ENCODE peak calls at places on chromosomes 13 and 19, in nine cellular contexts. E, R, K, S, F, N, W, X and Y are unnamed samples. For H3K4me1, the result is how much of the 10 kb centered on the place peaks cover.

GRCh38 chr19:55344444-55344843 is 4.8 kb downstream of the KMT5C start:
- DNase-seq in R (no peak), N (no peak), F (no peak), X (no peak), K (no peak), W (no peak), E (no peak), S (peak), Y (no peak)

GRCh38 chr19:38389101-38389925 is 816 bp downstream of the SPRED3 start:
- DNase-seq in E (no peak), S (peak), X (no peak), W (no peak), K (no peak), N (no peak), F (no peak), R (no peak), Y (no peak)

GRCh38 chr19:18270304-18270703 is 3.9 kb downstream of the IQCN start:
- DNase-seq in E (no peak), F (no peak), W (no peak), K (no peak), N (no peak), X (no peak), R (no peak), S (no peak), Y (no peak)

GRCh38 chr13:40983269-40983668 is 35.8 kb downstream of the ELF1 start:
- DNase-seq in E (no peak), R (no peak), X (no peak), N (no peak), W (no peak), K (no peak), S (no peak), F (no peak), Y (no peak)

GRCh38 chr13:29522044-29522685 is 73.3 kb downstream of the SLC7A1 start:
- DNase-seq in W (no peak), N (no peak), X (no peak), F (no peak), R (no peak), K (no peak), S (no peak), E (no peak), Y (no peak)

GRCh38 chr13:75489502-75490263 is 7.7 kb upstream of the TBC1D4 start:
- DNase-seq in N (no peak), W (peak), F (peak), R (no peak), S (no peak), X (no peak), K (peak), E (no peak), Y (no peak)

GRCh38 chr13:80379245-80379644 is 38.3 kb upstream of the SPRY2 start:
- DNase-seq in F (no peak), W (no peak), E (no peak), K (no peak), R (no peak), S (no peak), N (no peak), X (no peak), Y (no peak)

GRCh38 chr19:34580408-34580807 is 96.6 kb downstream of the SCGB2B2 start:
- DNase-seq in N (no peak), K (no peak), X (no peak), E (no peak), F (no peak), W (no peak), R (no peak), S (no peak), Y (no peak)

GRCh38 chr13:75691183-75691582 is 55.1 kb downstream of the LMO7 start:
- DNase-seq in W (no peak), X (no peak), E (peak), F (no peak), S (no peak), N (no peak), R (no peak), K (no peak), Y (no peak)

GRCh38 chr13:45587897-45588296 is 27.6 kb downstream of the ERICH6B start:
- DNase-seq in N (no peak), E (no peak), K (no peak), R (no peak), S (no peak), X (no peak), F (no peak), W (no peak), Y (no peak)

GRCh38 chr13:52862358-52863206 is 14.1 kb upstream of the PCDH8 start:
- DNase-seq in X (peak), R (peak), E (peak), K (no peak), F (peak), N (no peak), S (peak), W (peak), Y (no peak)

GRCh38 chr13:103810026-103810425 is 743.8 kb upstream of the SLC10A2 start:
- DNase-seq in R (no peak), E (no peak), S (no peak), W (no peak), F (no peak), X (no peak), K (no peak), N (no peak), Y (no peak)

GRCh38 chr19:47537493-47537892 is 22.6 kb upstream of the NAPA start:
- DNase-seq in X (no peak), F (no peak), W (no peak), S (no peak), N (no peak), E (no peak), K (no peak), R (no peak), Y (no peak)

DNA sequence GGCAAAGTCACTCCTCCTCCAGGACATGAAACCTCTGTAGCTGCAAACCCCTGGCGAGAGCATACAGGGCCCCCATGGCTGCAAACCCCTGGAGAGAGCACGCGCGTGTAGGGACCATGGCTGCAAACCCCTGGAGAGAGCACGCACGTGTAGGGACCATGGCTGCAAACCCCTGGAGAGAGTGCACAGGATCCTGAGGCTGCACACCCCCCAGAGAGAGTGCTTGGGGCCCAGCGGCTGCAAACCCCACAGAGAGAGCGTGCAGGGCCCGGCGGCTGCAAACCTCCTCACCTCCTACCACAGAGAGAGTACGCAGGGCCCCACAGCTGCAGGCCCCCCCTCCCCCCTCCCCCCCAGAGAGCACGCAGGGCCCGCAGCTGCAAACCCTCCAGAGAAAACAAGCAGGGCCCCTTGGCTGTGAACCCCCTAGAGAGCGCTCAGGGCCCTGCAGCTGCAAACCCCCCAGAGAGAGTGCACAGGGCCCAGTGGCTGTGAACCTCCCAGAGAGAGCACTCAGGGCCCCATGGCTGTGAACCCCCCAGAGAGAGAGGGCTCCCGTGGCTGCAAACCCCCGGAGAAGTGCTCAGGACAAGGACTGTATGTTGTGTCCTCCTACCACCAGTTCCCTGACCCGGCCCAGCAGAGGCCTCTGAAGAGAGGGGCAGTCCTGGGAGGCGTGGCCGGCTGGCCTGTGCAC is 7.3 kb downstream of the ADPRHL1 start:
- DNase-seq in R (no peak), E (no peak), W (no peak), K (no peak), S (no peak), N (no peak), X (no peak), F (no peak), Y (no peak)
- H3K4me1 ChIP-seq in R (under half), E (under half), W (under half), K (under half), S (under half), N (under half), X (under half), F (under half), Y (under half)

GRCh38 chr19:44757735-44758505 is 9.4 kb downstream of the BCL3 start:
- DNase-seq in R (no peak), F (peak), W (peak), N (no peak), X (no peak), K (no peak), S (peak), E (no peak), Y (no peak)
- TF ChIP-seq CTCF in R (no peak), F (no peak), W (no peak), N (peak), X (no peak), K (no peak), S (no peak), E (no peak), Y (no peak)

DNA sequence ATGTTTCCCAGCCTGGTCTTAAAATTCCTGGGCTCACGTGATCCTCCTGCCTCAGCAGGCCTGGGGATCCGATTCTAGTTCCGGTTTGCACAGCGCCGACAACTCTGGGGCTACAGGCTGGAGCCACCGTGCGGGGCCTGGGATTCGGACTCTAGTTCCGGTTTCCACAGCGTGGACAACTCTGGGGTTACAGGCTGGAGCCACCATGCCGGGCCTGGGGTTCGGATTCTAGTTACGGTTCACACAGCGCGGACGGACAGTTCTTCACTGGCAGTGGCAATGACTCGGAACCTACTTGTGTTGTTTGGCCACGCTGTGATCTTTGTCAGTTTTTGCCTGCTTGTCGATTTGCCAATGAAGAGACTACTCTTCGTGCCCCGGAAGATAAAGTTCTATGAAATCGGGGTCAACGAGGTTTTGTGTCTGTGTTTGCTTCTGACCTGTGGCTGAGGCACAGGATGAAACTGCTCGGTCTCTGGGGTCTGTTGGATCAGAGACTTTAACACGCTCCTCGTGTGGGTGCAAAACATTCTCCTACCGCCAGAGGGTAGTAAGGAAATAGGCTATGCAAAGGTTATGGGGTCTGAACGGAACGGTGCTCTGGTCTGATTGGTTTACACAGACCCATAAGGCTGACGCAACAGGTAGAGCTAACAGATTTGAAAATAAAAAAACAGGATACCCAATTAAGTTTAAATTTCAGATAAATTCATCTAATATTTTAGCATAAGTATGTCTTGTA is 12.1 kb upstream of the ZSCAN1 start:
- DNase-seq in R (no peak), E (no peak), K (no peak), X (peak), F (no peak), N (no peak), W (peak), S (peak), Y (no peak)
- TF ChIP-seq POLR2AphosphoS5 in R (no peak), E (no peak), K (no peak), X (no peak), F (peak), N (no peak), W (no peak), S (no peak), Y (no peak)

DNA sequence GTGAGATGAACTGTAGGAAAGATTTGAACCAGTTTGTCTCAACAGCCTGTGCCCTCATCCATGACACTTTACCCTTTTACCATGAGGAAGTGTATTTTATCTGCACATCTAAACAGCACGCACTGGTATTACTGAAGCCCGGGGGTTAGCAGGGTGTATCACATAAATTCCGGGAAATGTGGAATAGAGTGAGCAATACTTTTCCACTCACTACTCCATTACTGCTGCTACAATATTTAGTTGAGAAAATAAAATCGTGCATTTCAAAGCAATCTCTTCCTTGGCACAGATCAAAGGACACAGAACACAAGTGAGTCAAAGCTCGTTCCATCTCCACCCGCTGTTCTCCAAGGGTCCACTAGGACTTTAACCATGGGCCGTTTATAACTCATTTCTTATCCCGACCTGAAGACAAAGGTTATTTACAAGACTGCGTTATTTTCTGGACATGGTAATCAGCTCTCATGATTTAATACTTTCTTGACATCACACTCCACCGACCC is 35.2 kb downstream of the STK24 start:
- DNase-seq in F (no peak), K (no peak), R (no peak), W (no peak), S (peak), X (peak), E (no peak), N (no peak), Y (no peak)
- H3K4me1 ChIP-seq in F (half or more), K (half or more), R (under half), W (under half), S (half or more), X (under half), E (under half), N (under half), Y (half or more)

GRCh38 chr19:49642488-49643035 is 553 bp downstream of the SCAF1 start:
- DNase-seq in K (no peak), X (peak), S (peak), N (no peak), R (no peak), W (no peak), F (no peak), E (no peak), Y (peak)
- TF ChIP-seq CTCF in K (no peak), X (peak), S (no peak), N (no peak), R (no peak), W (no peak), F (no peak), E (no peak), Y (no peak)

GRCh38 chr19:6415592-6416190 is 8.9 kb downstream of the KHSRP start:
- DNase-seq in E (no peak), N (no peak), X (no peak), R (no peak), S (no peak), W (no peak), K (no peak), F (no peak), Y (no peak)
- TF ChIP-seq POLR2AphosphoS5 in E (no peak), N (no peak), X (no peak), R (no peak), S (no peak), W (no peak), K (no peak), F (no peak), Y (no peak)

DNA sequence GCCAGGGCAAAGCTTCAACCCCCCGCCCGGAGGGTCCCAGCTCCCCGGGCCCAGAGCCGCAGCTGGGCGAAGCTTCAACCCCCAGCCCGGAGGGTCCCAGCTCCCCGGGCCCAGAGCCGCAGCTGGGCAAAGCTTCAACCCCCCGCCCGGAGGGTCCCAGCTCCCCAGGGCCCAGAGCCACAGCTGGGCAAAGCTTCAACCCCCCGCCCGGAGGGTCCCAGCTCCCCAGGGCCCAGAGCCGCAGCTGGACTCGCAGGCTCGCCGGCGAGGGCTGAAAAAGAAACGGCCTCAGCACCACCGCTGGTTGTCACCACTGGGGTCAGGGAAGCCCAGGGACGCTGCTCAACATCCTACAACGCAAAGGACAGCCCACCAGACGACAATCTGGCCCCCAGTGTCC is 5.2 kb downstream of the REXO1 start:
- DNase-seq in R (no peak), X (no peak), E (no peak), K (no peak), S (no peak), N (no peak), F (no peak), W (no peak), Y (no peak)
- H3K4me1 ChIP-seq in R (under half), X (half or more), E (half or more), K (under half), S (under half), N (under half), F (half or more), W (half or more), Y (half or more)

GRCh38 chr19:53944416-53944815 is 18.3 kb upstream of the CACNG8 start:
- DNase-seq in R (no peak), X (no peak), F (no peak), W (no peak), S (no peak), K (no peak), N (no peak), E (no peak), Y (no peak)

GRCh38 chr19:53944933-53945332 is 17.8 kb upstream of the CACNG8 start:
- DNase-seq in N (no peak), W (no peak), R (no peak), F (no peak), X (no peak), S (no peak), E (no peak), K (no peak), Y (no peak)

GRCh38 chr19:53945998-53946397 is 16.7 kb upstream of the CACNG8 start:
- DNase-seq in R (no peak), S (no peak), F (no peak), W (no peak), K (no peak), E (no peak), N (no peak), X (no peak), Y (no peak)

GRCh38 chr19:53945441-53945840 is 17.3 kb upstream of the CACNG8 start:
- DNase-seq in W (no peak), X (peak), S (peak), N (no peak), R (peak), K (no peak), F (no peak), E (no peak), Y (no peak)

DNA sequence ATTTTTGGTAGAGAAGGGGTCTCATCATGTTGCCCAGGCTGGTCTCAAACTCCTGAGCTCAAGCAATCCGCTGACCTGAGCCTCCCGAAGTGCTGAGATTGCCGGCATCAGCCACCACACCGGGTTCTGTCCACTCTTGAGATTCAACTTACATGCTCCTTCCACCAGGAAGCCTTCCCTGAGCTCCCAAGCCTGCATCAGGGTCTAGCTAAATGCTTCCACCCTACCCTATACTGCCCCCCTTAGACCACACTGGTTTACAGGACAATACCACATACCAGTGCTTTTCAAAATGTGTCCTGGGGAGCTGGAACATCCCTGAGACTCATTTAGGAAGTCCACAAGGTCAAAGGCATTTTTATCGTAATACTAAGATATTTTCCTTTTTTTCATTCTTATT is 15.1 kb upstream of the CACNG8 start:
- DNase-seq in E (no peak), S (peak), N (no peak), F (no peak), K (no peak), R (peak), X (peak), W (no peak), Y (no peak)
- TF ChIP-seq CTCF in E (no peak), S (peak), N (peak), F (no peak), K (no peak), R (peak), X (peak), W (no peak), Y (no peak)

DNA sequence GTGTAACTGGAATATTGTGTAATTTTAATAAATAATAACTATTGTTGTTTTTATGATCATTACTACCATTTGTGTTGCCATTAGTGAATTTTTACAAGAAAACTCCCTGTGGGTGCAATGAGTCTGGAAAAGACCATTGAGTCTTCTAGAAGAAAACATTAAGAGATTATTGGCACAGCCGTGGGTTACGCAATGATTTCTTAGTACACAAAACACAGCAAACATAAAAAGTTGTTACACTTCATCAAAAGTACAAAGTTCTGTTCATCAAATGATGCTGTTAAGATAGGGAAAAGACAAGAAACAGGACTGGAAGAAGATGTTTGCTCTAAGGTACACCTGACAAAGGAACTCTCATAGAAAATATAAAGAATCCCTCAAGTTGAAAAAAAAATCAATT is 41.6 kb downstream of the ZNF331 start:
- DNase-seq in R (no peak), S (no peak), W (no peak), K (no peak), N (no peak), E (no peak), X (no peak), F (no peak), Y (no peak)
- TF ChIP-seq POLR2AphosphoS5 in R (no peak), S (no peak), W (no peak), K (no peak), N (no peak), E (no peak), X (no peak), F (no peak), Y (no peak)